ENCODE peak calls at places on chromosomes 6 and 20, in nine cellular contexts. G is astrocyte of the spinal cord, S is upper lobe of right lung, U is aorta, A is fibroblast of lung, Y is hepatocyte, N is esophagus squamous epithelium, Z is astrocyte, H is kidney epithelial cell. D is an unnamed sample.

GRCh38 chr6:144186817-144187625 is 36.7 kb downstream of the STX11 start:
- DNase-seq in G (no peak), S (no peak), U (no peak), A (no peak), Y (no peak), N (no peak), Z (no peak), H (no peak), D (no peak)

GRCh38 chr20:2585811-2586210 is 49.4 kb downstream of the TMC2 start:
- DNase-seq in G (peak), S (no peak), U (no peak), A (peak), Y (no peak), N (no peak), Z (peak), H (peak), D (no peak)

GRCh38 chr20:38196592-38196991 is 31.5 kb upstream of the TGM2 start:
- DNase-seq in G (no peak), S (peak), U (peak), A (peak), Y (peak), N (no peak), Z (no peak), H (no peak), D (no peak)

GRCh38 chr6:155444952-155445903 is 10.4 kb downstream of the NOX3 start:
- DNase-seq in G (no peak), S (no peak), U (no peak), A (no peak), Y (no peak), N (no peak), Z (no peak), H (no peak), D (no peak)

GRCh38 chr6:149642829-149643580 is 5.5 kb downstream of the KATNA1 start:
- DNase-seq in G (no peak), S (no peak), U (no peak), A (no peak), Y (no peak), N (no peak), Z (peak), H (no peak), D (no peak)

GRCh38 chr6:130613176-130613575 is 214.0 kb upstream of the SMLR1 start:
- DNase-seq in G (no peak), S (no peak), U (no peak), A (no peak), Y (no peak), N (no peak), Z (no peak), H (no peak), D (no peak)

GRCh38 chr6:152087096-152087495 is 279.6 kb downstream of the ESR1 start:
- DNase-seq in G (peak), S (no peak), U (no peak), A (no peak), Y (no peak), N (no peak), Z (peak), H (peak), D (no peak)

GRCh38 chr6:89999995-90000825 is 105.9 kb downstream of the GJA10 start:
- DNase-seq in G (no peak), S (no peak), U (no peak), A (no peak), Y (no peak), N (no peak), Z (peak), H (no peak), D (no peak)

GRCh38 chr20:48604936-48605335 is 222.9 kb downstream of the PREX1 start:
- DNase-seq in G (no peak), S (peak), U (no peak), A (no peak), Y (no peak), N (no peak), Z (no peak), H (no peak), D (no peak)

GRCh38 chr6:27492776-27493175 is 19.9 kb upstream of the ZNF184 start:
- DNase-seq in G (no peak), S (no peak), U (no peak), A (no peak), Y (no peak), N (no peak), Z (no peak), H (no peak), D (no peak)

GRCh38 chr6:57265755-57266221 is 43.7 kb upstream of the RAB23 start:
- DNase-seq in G (peak), S (no peak), U (no peak), A (peak), Y (no peak), N (no peak), Z (peak), H (no peak), D (no peak)

GRCh38 chr6:56866917-56867522 is 87.9 kb upstream of the BEND6 start:
- DNase-seq in G (peak), S (no peak), U (no peak), A (peak), Y (no peak), N (no peak), Z (no peak), H (no peak), D (no peak)

GRCh38 chr20:36309643-36310042 is 3.5 kb downstream of the DLGAP4 start:
- DNase-seq in G (no peak), S (peak), U (no peak), A (no peak), Y (no peak), N (no peak), Z (no peak), H (no peak), D (no peak)

GRCh38 chr6:47241742-47242482 is 67.8 kb downstream of the TNFRSF21 start:
- DNase-seq in G (no peak), S (no peak), U (no peak), A (peak), Y (no peak), N (no peak), Z (no peak), H (no peak), D (no peak)

GRCh38 chr6:168052291-168052891 is 26.6 kb downstream of the FRMD1 start:
- DNase-seq in G (no peak), S (no peak), U (peak), A (no peak), Y (no peak), N (no peak), Z (no peak), H (no peak), D (no peak)

DNA sequence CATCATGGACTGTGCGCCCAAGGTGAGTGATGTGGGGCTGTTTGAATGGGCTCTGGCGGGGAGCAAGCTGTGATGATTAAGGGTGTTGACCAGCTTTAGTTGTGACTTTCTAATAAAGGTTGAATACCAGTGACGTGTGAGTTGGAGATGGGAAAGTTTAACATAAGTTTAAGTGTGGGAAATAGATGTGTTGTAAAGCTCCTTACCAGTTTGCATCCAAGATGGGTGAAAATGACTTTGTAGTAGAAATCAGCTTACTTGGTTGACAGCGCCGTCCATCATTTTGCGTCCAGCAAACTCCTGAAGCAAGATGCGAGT is 372 bp downstream of the CASS4 start:
- DNase-seq in G (no peak), S (no peak), U (no peak), A (no peak), Y (no peak), N (no peak), Z (no peak), H (no peak), D (no peak)
- H3K4me3 ChIP-seq in G (peak), S (peak), U (no peak), A (peak), Y (no peak), N (no peak), Z (peak), H (no peak), D (peak)

GRCh38 chr6:158633127-158633526 is 11.4 kb downstream of the DYNLT1 start:
- DNase-seq in G (no peak), S (peak), U (no peak), A (no peak), Y (no peak), N (no peak), Z (no peak), H (no peak), D (no peak)
- H3K4me3 ChIP-seq in G (no peak), S (no peak), U (no peak), A (no peak), Y (no peak), N (no peak), Z (no peak), H (no peak), D (no peak)

GRCh38 chr6:42388046-42388445 is 63.7 kb downstream of the TRERF1 start:
- DNase-seq in G (no peak), S (no peak), U (no peak), A (no peak), Y (no peak), N (no peak), Z (no peak), H (no peak), D (no peak)

GRCh38 chr6:42383421-42384208 is 68.1 kb downstream of the TRERF1 start:
- DNase-seq in G (no peak), S (no peak), U (no peak), A (no peak), Y (no peak), N (no peak), Z (no peak), H (no peak), D (no peak)

GRCh38 chr6:42387336-42387735 is 64.4 kb downstream of the TRERF1 start:
- DNase-seq in G (no peak), S (no peak), U (no peak), A (no peak), Y (no peak), N (no peak), Z (no peak), H (no peak), D (peak)

GRCh38 chr6:42381850-42382249 is 69.9 kb downstream of the TRERF1 start:
- DNase-seq in G (no peak), S (no peak), U (no peak), A (no peak), Y (no peak), N (no peak), Z (no peak), H (no peak), D (no peak)

DNA sequence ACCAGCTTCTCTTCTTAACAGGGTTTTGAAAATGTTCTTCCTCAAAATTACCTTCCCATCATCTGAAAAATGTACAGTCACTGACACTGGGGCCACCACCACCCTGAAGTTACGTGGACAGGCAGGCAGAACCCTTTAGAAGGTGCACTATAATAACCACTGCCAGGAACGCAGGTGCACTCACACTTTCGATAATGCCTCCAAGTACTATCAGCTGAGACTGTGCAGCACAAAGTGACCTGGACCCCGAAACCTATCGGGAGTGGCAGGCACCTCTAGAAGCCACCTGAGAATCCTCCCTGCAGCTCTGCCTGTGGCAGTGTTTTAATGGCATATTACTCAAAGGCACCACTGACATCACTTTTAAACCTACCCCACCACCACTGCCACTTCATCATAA is 66.4 kb downstream of the TRERF1 start:
- DNase-seq in G (no peak), S (no peak), U (no peak), A (no peak), Y (no peak), N (no peak), Z (no peak), H (no peak), D (no peak)
- H3K4me3 ChIP-seq in G (no peak), S (no peak), U (no peak), A (no peak), Y (no peak), N (no peak), Z (no peak), H (no peak), D (no peak)

GRCh38 chr20:18983796-18984195 is 170.2 kb downstream of the SCP2D1 start:
- DNase-seq in G (no peak), S (no peak), U (no peak), A (no peak), Y (no peak), N (no peak), Z (no peak), H (no peak), D (no peak)
- H3K4me3 ChIP-seq in G (no peak), S (no peak), U (no peak), A (no peak), Y (no peak), N (no peak), Z (no peak), H (no peak), D (no peak)

GRCh38 chr6:53066059-53066406 is 829 bp downstream of the FBXO9 start:
- DNase-seq in G (peak), S (peak), U (peak), A (peak), Y (peak), N (no peak), Z (no peak), H (no peak), D (no peak)

GRCh38 chr6:53067799-53068442 is 2.7 kb downstream of the FBXO9 start:
- DNase-seq in G (no peak), S (no peak), U (no peak), A (no peak), Y (no peak), N (no peak), Z (no peak), H (no peak), D (no peak)

GRCh38 chr6:53066874-53067273 is 1.7 kb downstream of the FBXO9 start:
- DNase-seq in G (no peak), S (no peak), U (no peak), A (no peak), Y (no peak), N (no peak), Z (no peak), H (no peak), D (no peak)

GRCh38 chr6:53065266-53066058 is at the start of gene FBXO9:
- DNase-seq in G (no peak), S (peak), U (peak), A (peak), Y (peak), N (peak), Z (no peak), H (no peak), D (peak)

DNA sequence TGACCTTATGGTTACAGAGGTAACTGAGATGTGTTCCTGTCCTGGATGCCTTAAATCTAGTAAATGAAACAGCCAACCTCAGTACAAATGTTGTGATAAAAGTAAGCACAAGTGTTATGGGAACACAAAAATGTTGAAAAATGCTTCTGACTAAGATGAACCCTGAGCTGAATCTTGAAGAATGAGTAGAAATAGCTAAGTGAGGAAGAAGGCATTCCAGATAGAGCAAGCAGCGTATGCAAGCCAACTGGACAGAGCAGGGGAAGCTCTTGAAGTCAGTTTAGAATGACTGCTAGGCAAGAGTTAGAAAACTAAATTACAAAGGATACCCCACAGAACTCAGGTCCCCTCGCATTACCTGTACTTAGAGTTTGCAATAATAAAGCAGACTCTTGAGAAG is 2.1 kb downstream of the FBXO9 start:
- DNase-seq in G (no peak), S (no peak), U (no peak), A (no peak), Y (no peak), N (no peak), Z (no peak), H (no peak), D (no peak)
- H3K4me3 ChIP-seq in G (no peak), S (no peak), U (no peak), A (peak), Y (no peak), N (no peak), Z (no peak), H (no peak), D (no peak)

GRCh38 chr6:6811151-6812002 is 222.9 kb downstream of the LY86 start:
- DNase-seq in G (peak), S (no peak), U (no peak), A (peak), Y (peak), N (no peak), Z (peak), H (peak), D (no peak)
- H3K4me3 ChIP-seq in G (peak), S (peak), U (no peak), A (peak), Y (no peak), N (peak), Z (peak), H (peak), D (peak)

DNA sequence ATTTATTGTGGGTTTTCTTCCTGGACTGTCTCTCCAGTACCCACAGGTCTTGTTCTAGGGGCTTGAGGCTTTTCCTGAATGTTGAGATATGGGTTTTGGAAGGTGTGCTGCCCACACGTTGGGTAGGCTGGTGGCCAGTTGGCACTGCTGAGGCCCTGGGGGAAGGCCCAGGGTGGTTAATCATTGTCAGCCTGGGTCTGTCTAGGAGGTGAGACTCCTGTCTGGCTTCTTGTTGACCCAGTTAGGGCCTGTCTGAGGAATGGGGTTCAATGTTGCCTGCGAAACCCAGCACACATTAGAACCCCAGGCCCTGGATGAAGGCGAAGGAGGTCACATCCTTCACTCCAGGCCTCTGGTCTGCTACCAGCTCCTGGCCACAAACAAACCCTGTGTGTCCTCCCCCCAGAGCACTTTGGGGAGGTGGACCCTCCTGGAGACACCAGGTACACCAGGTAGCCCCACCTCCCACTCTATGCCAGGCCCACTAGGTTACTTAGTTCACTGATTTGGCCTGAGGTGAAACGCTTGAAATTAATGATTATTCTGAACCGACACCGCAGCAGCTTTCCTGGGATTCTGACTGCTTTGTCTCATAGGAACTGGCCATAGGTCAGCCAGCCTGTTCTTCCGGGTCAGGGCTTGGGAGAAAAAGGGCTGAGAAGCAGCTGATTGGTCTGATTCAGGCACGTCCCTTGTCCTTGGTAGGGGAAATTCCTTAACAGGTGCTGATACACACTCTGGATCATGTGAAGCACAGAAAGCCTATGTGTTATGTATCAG is 15.2 kb downstream of the DNMT3B start:
- DNase-seq in G (no peak), S (no peak), U (no peak), A (no peak), Y (no peak), N (no peak), Z (peak), H (no peak), D (no peak)
- H3K4me3 ChIP-seq in G (no peak), S (no peak), U (no peak), A (no peak), Y (no peak), N (no peak), Z (no peak), H (no peak), D (no peak)

DNA sequence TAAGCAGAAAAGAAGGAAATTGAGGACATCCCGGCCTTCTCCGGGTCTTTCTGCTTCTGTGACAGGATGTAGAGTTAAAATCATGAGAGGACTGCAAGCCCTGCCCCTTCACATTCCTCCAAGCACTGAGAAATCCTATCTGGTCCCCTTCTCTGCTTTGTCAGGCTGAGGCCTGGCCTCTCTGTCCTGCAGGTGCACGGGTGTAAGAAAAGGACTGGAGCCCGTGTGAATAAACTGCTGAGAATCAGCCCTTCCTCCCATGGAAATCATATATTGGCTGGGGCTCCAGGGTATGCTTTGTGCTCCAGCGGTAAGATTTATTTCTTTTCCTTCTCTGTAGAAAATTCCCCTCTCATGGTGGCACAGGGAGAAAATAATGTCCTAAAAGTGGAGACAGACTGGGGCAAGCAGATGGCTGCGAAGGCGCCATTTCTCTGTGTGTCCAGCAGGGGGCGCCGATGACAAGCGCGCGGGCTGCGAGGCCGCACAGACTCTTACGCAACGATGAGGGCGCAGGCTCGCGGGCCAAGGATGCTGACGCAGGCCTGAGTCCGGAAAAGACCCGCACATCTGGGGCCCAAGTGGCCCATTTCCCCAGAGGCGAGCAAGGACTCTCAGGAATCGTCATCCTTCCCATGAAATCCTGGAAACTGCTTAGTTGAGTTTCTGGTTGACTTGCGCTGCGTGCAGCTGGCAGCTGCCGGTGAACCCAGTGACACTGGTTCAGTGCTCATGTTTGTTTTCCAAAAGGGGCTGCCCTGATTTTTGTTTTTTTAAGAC is 258.6 kb downstream of the ADGB start:
- DNase-seq in G (peak), S (peak), U (peak), A (peak), Y (peak), N (no peak), Z (peak), H (peak), D (peak)
- H3K4me3 ChIP-seq in G (peak), S (peak), U (no peak), A (peak), Y (no peak), N (no peak), Z (peak), H (peak), D (no peak)

GRCh38 chr6:157079774-157080173 is 243.5 kb downstream of the TMEM242 start:
- DNase-seq in G (no peak), S (no peak), U (no peak), A (no peak), Y (no peak), N (no peak), Z (no peak), H (no peak), D (no peak)
- H3K4me3 ChIP-seq in G (no peak), S (no peak), U (no peak), A (no peak), Y (no peak), N (no peak), Z (no peak), H (no peak), D (no peak)

GRCh38 chr20:62405108-62405980 is 1.7 kb downstream of the CABLES2 start:
- DNase-seq in G (peak), S (peak), U (peak), A (peak), Y (peak), N (no peak), Z (peak), H (no peak), D (no peak)
- H3K4me3 ChIP-seq in G (no peak), S (no peak), U (no peak), A (no peak), Y (no peak), N (no peak), Z (no peak), H (no peak), D (peak)

D was measured in Jurkat, Clone E6-1.